ENCODE peak calls at places on chromosome 5, in six cellular contexts. B, Q, F, X, W and V are unnamed samples.

GRCh38 chr5:78568212-78568611 is 80.4 kb downstream of the LHFPL2 start:
- DNase-seq in X (no peak), W (no peak), B (no peak), F (no peak), Q (no peak), V (no peak)

GRCh38 chr5:65620021-65620420 is 4.1 kb downstream of the TRIM23 start:
- DNase-seq in W (no peak), B (peak; percentile 31), F (peak; percentile 0), Q (no peak), X (no peak), V (no peak)

GRCh38 chr5:120413706-120414105 is 50.4 kb upstream of the PRR16 start:
- DNase-seq in X (no peak), F (peak; percentile 20), B (peak; percentile 86), Q (no peak), W (no peak), V (no peak)

GRCh38 chr5:63401434-63402046 is 560.7 kb downstream of the HTR1A start:
- DNase-seq in X (peak; percentile 49), B (peak; percentile 63), Q (no peak), W (peak; percentile 57), F (peak; percentile 46), V (peak; percentile 10)

GRCh38 chr5:138565100-138565821 is 9.9 kb downstream of the HSPA9 start:
- DNase-seq in B (no peak), F (no peak), X (no peak), Q (no peak), W (no peak), V (no peak)

GRCh38 chr5:115243412-115243811 is 19.3 kb downstream of the PGGT1B start:
- DNase-seq in X (no peak), W (no peak), F (peak; percentile 62), B (peak; percentile 60), Q (no peak), V (no peak)

GRCh38 chr5:1470762-1471211 is 25.5 kb upstream of the SLC6A3 start:
- DNase-seq in Q (no peak), X (no peak), B (no peak), F (no peak), W (no peak), V (no peak)

GRCh38 chr5:142716963-142717362 is 31.1 kb upstream of the FGF1 start:
- DNase-seq in B (peak; percentile 62), W (peak; percentile 43), Q (no peak), F (peak; percentile 66), X (no peak), V (no peak)

GRCh38 chr5:139386039-139386438 is 2.9 kb upstream of the SLC23A1 start:
- DNase-seq in B (no peak), X (peak; percentile 5), W (no peak), Q (no peak), F (no peak), V (no peak)

GRCh38 chr5:73448072-73448432 is 525 bp downstream of the FOXD1 start:
- DNase-seq in F (no peak), W (no peak), X (no peak), B (no peak), Q (no peak), V (no peak)

GRCh38 chr5:103990064-103990463 is 427.5 kb upstream of the NUDT12 start:
- DNase-seq in X (no peak), Q (no peak), F (no peak), B (no peak), W (no peak), V (no peak)

GRCh38 chr5:139474815-139475791 is 4.3 kb downstream of the SMIM33 start:
- DNase-seq in F (peak; percentile 81), X (peak; percentile 53), B (peak; percentile 54), Q (no peak), W (peak; percentile 61), V (no peak)

GRCh38 chr5:67047180-67047579 is 149.4 kb downstream of the CD180 start:
- DNase-seq in B (no peak), Q (no peak), F (no peak), W (no peak), X (no peak), V (peak; percentile 40)

GRCh38 chr5:62498961-62499360 is 79.7 kb upstream of the LRRC70 start:
- DNase-seq in W (no peak), F (no peak), Q (no peak), B (no peak), X (no peak), V (no peak)

GRCh38 chr5:133907075-133907474 is 61.4 kb downstream of the C5orf15 start:
- DNase-seq in Q (no peak), B (no peak), X (no peak), W (no peak), F (no peak), V (no peak)

GRCh38 chr5:113804264-113804663 is 290.8 kb downstream of the YTHDC2 start:
- DNase-seq in B (no peak), W (no peak), Q (no peak), X (no peak), F (no peak), V (no peak)

GRCh38 chr5:108216890-108217289 is 165.0 kb downstream of the FBXL17 start:
- DNase-seq in X (no peak), W (no peak), F (peak; percentile 63), B (peak; percentile 75), Q (no peak), V (no peak)

GRCh38 chr5:113518884-113519283 is 5.4 kb downstream of the YTHDC2 start:
- DNase-seq in F (no peak), X (no peak), B (no peak), W (no peak), Q (no peak), V (no peak)

GRCh38 chr5:136082390-136083193 is 50.1 kb upstream of the SMAD5 start:
- DNase-seq in X (peak; percentile 87), B (peak; percentile 84), Q (no peak), W (peak; percentile 91), F (peak; percentile 79), V (peak; percentile 19)

GRCh38 chr5:163822548-163822947 is 317.1 kb downstream of the MAT2B start:
- DNase-seq in Q (no peak), W (no peak), F (no peak), X (no peak), B (no peak), V (no peak)

GRCh38 chr5:149962040-149962439 is 1.5 kb downstream of the SLC26A2 start:
- DNase-seq in Q (no peak), F (peak; percentile 78), W (no peak), X (no peak), B (peak; percentile 79), V (no peak)

GRCh38 chr5:82183828-82184227 is 94.3 kb downstream of the RPS23 start:
- DNase-seq in F (peak; percentile 85), W (no peak), B (peak; percentile 63), X (no peak), Q (no peak), V (no peak)

GRCh38 chr5:141343242-141343952 is at the start of gene PCDHGA3:
- DNase-seq in Q (no peak), F (peak; percentile 75), W (no peak), B (peak; percentile 73), X (no peak), V (peak; percentile 39)
- TF ChIP-seq CTCF in Q (peak; percentile 11), F (peak; percentile 60), W (no peak), B (peak; percentile 46), X (no peak), V (peak; percentile 59)

DNA sequence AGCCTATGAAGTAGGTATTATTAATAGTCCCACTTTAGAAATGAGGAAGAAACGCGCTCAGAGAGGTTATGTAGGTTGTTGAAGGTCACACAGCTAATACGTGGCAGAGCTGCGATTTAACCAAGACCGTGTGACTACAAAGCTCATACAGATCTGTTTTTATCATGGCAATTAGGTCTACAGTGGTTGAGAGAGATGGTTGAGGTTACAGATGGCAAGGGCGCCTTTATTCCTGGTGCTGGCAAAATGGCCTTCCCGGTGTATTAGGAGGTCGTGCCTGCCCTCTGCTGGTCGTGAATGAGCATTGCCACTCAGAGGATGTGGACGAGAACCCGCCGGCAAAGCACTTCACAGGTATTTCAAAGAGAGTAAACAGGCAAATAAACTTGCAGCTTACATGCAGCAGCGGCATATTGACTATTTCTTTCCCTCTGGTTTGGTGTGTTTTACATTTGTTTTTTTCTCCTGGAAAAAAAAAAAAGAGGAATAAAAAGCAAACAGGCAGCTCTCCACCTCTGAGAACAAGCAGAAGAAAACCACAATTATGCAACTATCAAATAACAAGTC is 65.3 kb upstream of the EGFLAM start:
- DNase-seq in F (peak; percentile 62), B (peak; percentile 81), W (peak; percentile 63), X (peak; percentile 77), Q (no peak), V (peak; percentile 19)
- TF ChIP-seq CTCF in F (peak; percentile 93), B (peak; percentile 85), W (peak; percentile 81), X (peak; percentile 47), Q (peak; percentile 87), V (peak; percentile 93)

GRCh38 chr5:96293966-96294886 is 138.8 kb downstream of the PCSK1 start:
- DNase-seq in W (no peak), F (peak; percentile 38), B (peak; percentile 61), X (no peak), Q (no peak), V (no peak)
- TF ChIP-seq CTCF in W (no peak), F (no peak), B (no peak), X (no peak), Q (no peak), V (no peak)

GRCh38 chr5:91636351-91636750 is 253.2 kb upstream of the ARRDC3 start:
- DNase-seq in X (no peak), B (no peak), F (no peak), W (no peak), Q (no peak), V (no peak)
- TF ChIP-seq CTCF in X (no peak), B (no peak), F (no peak), W (no peak), Q (no peak), V (no peak)

DNA sequence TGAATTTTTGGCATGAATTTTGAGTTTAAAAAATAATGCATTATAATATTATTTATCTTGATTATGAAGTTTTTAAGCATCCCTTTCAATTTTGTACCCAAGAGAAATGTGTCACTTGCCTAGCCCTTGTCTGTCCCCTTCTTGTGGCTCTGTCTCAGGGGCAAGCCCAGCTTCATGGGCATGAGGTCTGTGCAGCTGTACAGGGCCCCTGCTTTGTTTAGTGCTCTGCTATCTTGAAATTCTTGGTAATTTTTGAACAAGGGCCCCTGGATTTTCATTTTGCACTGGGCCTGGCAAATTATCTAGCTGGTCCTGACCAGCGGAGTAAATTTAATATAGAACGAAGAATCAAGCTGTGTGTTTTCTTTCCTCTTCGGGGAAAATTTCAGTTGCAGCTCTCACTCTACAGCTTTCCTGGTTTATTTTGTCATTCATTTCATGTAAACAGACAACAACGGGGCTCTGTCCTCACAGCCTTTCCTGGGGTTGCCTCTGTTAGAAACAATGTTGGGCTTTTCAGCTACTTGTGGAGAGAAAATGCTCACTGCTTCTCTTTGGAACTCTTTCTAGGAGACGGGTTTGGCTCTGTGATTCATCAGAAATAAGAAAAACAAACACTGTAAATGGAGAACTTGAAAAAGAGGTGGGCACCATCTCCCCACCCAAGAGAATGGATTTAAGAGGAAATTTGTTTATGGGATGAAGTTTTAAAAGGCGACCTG is 41.1 kb downstream of the LIX1 start:
- DNase-seq in B (no peak), Q (no peak), W (no peak), F (no peak), X (no peak), V (no peak)
- TF ChIP-seq CTCF in B (no peak), Q (no peak), W (no peak), F (no peak), X (no peak), V (no peak)

DNA sequence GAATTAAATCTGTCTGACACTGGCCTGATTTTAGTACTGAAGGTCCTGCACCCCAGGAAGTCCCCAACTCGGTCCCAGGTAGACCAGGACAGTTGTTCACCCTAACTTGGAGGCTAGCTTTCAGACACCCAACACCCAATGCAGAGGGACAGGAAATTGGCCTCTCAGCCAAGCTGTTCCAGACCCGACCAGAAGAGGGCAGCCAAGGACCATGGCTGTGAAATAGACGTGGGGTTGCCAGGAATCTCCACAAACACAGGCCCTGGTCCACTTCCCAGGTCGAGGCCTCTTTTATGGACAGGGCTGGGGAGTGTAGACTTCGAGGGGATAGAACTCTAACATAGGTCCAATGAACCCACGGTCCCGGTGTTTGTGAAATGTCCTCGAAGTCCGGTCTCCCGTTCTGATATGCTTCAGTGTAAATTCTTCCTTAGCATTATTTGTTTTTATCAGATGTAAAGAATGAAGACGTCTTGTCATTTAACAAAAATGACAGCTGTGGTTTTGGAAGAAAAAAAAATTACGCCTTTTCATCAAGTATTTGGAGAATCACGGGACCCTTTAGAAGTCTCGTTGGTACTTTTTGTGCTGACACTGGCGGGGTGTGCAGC is 260.3 kb upstream of the ADAMTS16 start:
- DNase-seq in W (peak; percentile 66), F (peak; percentile 74), X (peak; percentile 90), B (peak; percentile 53), Q (no peak), V (peak; percentile 64)
- TF ChIP-seq CTCF in W (peak; percentile 87), F (peak; percentile 97), X (peak; percentile 95), B (peak; percentile 74), Q (peak; percentile 57), V (peak; percentile 99)